ENCODE peak calls at places on chromosomes 4 and X, in eight cellular contexts. F is midbrain, U is right cardiac atrium, V is ureter, I is globus pallidus, P is GM04504, N is iPS DF 19.7, E is NCI-H510A treated with DMSO at 0.1 percent for 48 hours. W is an unnamed sample.

GRCh38 chrX:105477351-105477750 is 256.9 kb upstream of the TEX13A start:
- DNase-seq in F (no peak), U (no peak), V (no peak), I (no peak), P (no peak), N (no peak), E (no peak), W (no peak)

GRCh38 chr4:85762204-85762884 is 287.4 kb downstream of the ARHGAP24 start:
- DNase-seq in F (no peak), U (peak; percentile 27), V (no peak), I (no peak), P (peak; percentile 80), N (no peak), E (no peak), W (peak; percentile 76)

GRCh38 chr4:127810551-127810950 is 28.4 kb downstream of the HSPA4L start:
- DNase-seq in F (no peak), U (no peak), V (no peak), I (no peak), P (no peak), N (no peak), E (no peak), W (no peak)

GRCh38 chrX:74286950-74287349 is 17.0 kb upstream of the ZCCHC13 start:
- DNase-seq in F (no peak), U (no peak), V (no peak), I (no peak), P (no peak), N (no peak), E (no peak), W (no peak)

GRCh38 chr4:139975830-139976272 is 178.1 kb downstream of the MAML3 start:
- DNase-seq in F (peak; percentile 47), U (no peak), V (peak; percentile 61), I (no peak), P (no peak), N (no peak), E (no peak), W (no peak)

GRCh38 chr4:815464-816146 is 10.3 kb downstream of the CPLX1 start:
- DNase-seq in F (no peak), U (no peak), V (no peak), I (no peak), P (no peak), N (no peak), E (peak; percentile 1), W (no peak)

GRCh38 chr4:33886356-33886755 is 2358.0 kb downstream of the ARAP2 start:
- DNase-seq in F (no peak), U (no peak), V (no peak), I (no peak), P (no peak), N (no peak), E (no peak), W (no peak)

GRCh38 chrX:24395775-24396174 is 35.3 kb downstream of the SUPT20HL1 start:
- DNase-seq in F (peak; percentile 71), U (no peak), V (peak; percentile 67), I (peak; percentile 54), P (peak; percentile 47), N (peak; percentile 28), E (peak; percentile 55), W (peak; percentile 66)

GRCh38 chr4:76300012-76300411 is 6.5 kb upstream of the STBD1 start:
- DNase-seq in F (no peak), U (no peak), V (no peak), I (no peak), P (no peak), N (no peak), E (no peak), W (no peak)

GRCh38 chrX:43269201-43269600 is 386.9 kb upstream of the MAOA start:
- DNase-seq in F (no peak), U (no peak), V (no peak), I (no peak), P (no peak), N (no peak), E (no peak), W (no peak)

GRCh38 chr4:73844352-73844751 is 7.9 kb downstream of the CXCL6 start:
- DNase-seq in F (no peak), U (no peak), V (no peak), I (no peak), P (no peak), N (no peak), E (no peak), W (no peak)

GRCh38 chrX:13254076-13254785 is 65.6 kb downstream of the ATXN3L start:
- DNase-seq in F (no peak), U (no peak), V (no peak), I (no peak), P (no peak), N (no peak), E (peak; percentile 2), W (no peak)